ENCODE peak calls at places on chromosomes 6 and 20, in five cellular contexts. U is CD8-positive, alpha-beta memory T cell; D is effector memory CD4-positive, alpha-beta T cell; E is CD4-positive, alpha-beta memory T cell; O is right cardiac atrium. S is an unnamed sample. For H3K9me3, the result is how much of the 10 kb centered on the place peaks cover.

GRCh38 chr6:156102129-156102528 is 646.5 kb upstream of the NOX3 start:
- DNase-seq in U (no peak), D (no peak), E (no peak), O (no peak), S (no peak)

GRCh38 chr20:41983159-41983558 is 365.0 kb upstream of the CHD6 start:
- DNase-seq in U (no peak), D (no peak), E (no peak), O (no peak), S (no peak)

GRCh38 chr20:44841955-44842354 is 31.6 kb upstream of the RIMS4 start:
- DNase-seq in U (no peak), D (no peak), E (no peak), O (no peak), S (no peak)

GRCh38 chr6:14126250-14126649 is 8.7 kb downstream of the CD83 start:
- DNase-seq in U (no peak), D (no peak), E (no peak), O (no peak), S (no peak)

GRCh38 chr6:47146426-47147174 is 104.5 kb upstream of the ADGRF1 start:
- DNase-seq in U (no peak), D (no peak), E (no peak), O (no peak), S (no peak)

GRCh38 chr6:36873612-36874011 is 991 bp downstream of the PPIL1 start:
- DNase-seq in U (no peak), D (no peak), E (no peak), O (no peak), S (no peak)

GRCh38 chr6:137013738-137014602 is 30.8 kb downstream of the IL20RA start:
- DNase-seq in U (no peak), D (no peak), E (no peak), O (no peak), S (no peak)

GRCh38 chr20:63472159-63472811 is at the start of gene KCNQ2:
- DNase-seq in U (no peak), D (no peak), E (no peak), O (no peak), S (no peak)

GRCh38 chr6:75855047-75855446 is 106.0 kb downstream of the MYO6 start:
- DNase-seq in U (no peak), D (no peak), E (no peak), O (peak), S (no peak)

GRCh38 chr6:123017313-123017712 is 21.3 kb downstream of the CLVS2 start:
- DNase-seq in U (no peak), D (no peak), E (no peak), O (no peak), S (no peak)

GRCh38 chr6:14353798-14354197 is 236.2 kb downstream of the CD83 start:
- DNase-seq in U (no peak), D (no peak), E (no peak), O (no peak), S (no peak)

GRCh38 chr6:453152-453551 is 61.6 kb downstream of the IRF4 start:
- DNase-seq in U (no peak), D (no peak), E (no peak), O (peak), S (no peak)

GRCh38 chr6:26330835-26331808 is 33.9 kb upstream of the BTN3A2 start:
- DNase-seq in U (no peak), D (no peak), E (peak), O (no peak), S (no peak)

GRCh38 chr6:111925296-111925695 is 52.0 kb upstream of the FYN start:
- DNase-seq in U (no peak), D (no peak), E (no peak), O (no peak), S (no peak)

GRCh38 chr20:11675920-11676617 is 241.6 kb upstream of the BTBD3 start:
- DNase-seq in U (no peak), D (no peak), E (no peak), O (peak), S (no peak)

GRCh38 chr6:159931112-159931511 is 37.8 kb upstream of the IGF2R start:
- DNase-seq in U (no peak), D (no peak), E (no peak), O (no peak), S (no peak)

GRCh38 chr20:63333241-63333836 is 27.8 kb downstream of the CHRNA4 start:
- DNase-seq in U (no peak), D (no peak), E (no peak), O (peak), S (no peak)

GRCh38 chr20:43799150-43799711 is 72.4 kb upstream of the GTSF1L start:
- DNase-seq in U (no peak), D (no peak), E (no peak), O (no peak), S (no peak)

GRCh38 chr6:143015300-143015706 is 45.4 kb upstream of the AIG1 start:
- DNase-seq in U (no peak), D (no peak), E (no peak), O (no peak), S (no peak)

GRCh38 chr6:40733290-40733689 is 146.1 kb upstream of the LRFN2 start:
- DNase-seq in U (no peak), D (no peak), E (no peak), O (no peak), S (no peak)

GRCh38 chr20:1266167-1266973 is at the start of gene SNPH:
- DNase-seq in U (peak), D (peak), E (peak), O (peak), S (peak)

GRCh38 chr6:143559101-143559500 is 47.6 kb upstream of the FUCA2 start:
- DNase-seq in U (no peak), D (no peak), E (no peak), O (no peak), S (no peak)

GRCh38 chr20:58832442-58832841 is 18.3 kb downstream of the GNAS-AS1 start:
- DNase-seq in U (no peak), D (no peak), E (no peak), O (no peak), S (no peak)

GRCh38 chr6:47789553-47789952 is 7.7 kb downstream of the OPN5 start:
- DNase-seq in U (no peak), D (no peak), E (no peak), O (no peak), S (no peak)

GRCh38 chr20:55678970-55679667 is 326.2 kb downstream of the CBLN4 start:
- DNase-seq in U (no peak), D (no peak), E (no peak), O (no peak), S (no peak)

GRCh38 chr20:63176035-63176434 is 39.9 kb downstream of the YTHDF1 start:
- DNase-seq in U (no peak), D (no peak), E (no peak), O (no peak), S (no peak)

GRCh38 chr6:73290435-73290834 is 27.4 kb upstream of the KHDC1 start:
- DNase-seq in U (no peak), D (no peak), E (no peak), O (no peak), S (no peak)

DNA sequence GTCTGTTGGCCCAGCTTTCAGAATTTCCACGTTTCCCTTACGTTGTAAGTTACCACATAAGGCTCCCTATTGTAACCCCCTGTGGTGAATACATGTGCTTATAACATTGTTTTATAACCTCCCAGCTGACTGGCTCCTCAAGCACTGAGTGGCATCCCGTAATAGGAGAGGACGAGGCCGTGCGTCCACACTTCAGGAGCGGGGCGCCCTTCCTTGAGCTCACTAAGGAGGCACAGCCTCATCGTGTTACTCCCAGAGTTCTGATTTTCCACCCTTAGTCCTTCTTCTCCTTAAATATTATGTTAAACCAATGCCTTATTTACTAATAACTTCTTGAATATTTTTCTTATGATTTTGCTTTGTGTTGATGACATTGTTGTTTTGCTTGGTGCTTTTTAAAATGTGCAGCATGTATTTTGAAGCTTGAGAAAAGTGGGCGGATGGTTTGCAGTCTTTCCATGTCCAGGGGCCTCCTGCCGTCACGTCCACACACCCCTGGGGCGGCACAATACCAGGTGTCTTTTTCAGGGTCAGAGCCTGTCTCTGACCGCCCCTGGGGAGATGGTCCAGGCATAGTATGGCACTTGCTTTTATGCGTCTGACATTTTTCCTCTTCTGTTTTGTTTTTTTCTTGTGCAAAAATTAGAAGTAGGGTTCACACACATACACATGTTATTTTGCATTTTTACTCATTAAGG is 181.8 kb downstream of the DLL1 start:
- DNase-seq in U (no peak), D (no peak), E (no peak), O (no peak), S (no peak)
- H3K9me3 ChIP-seq in U (under half), D (under half), E (under half), O (under half), S (under half)

GRCh38 chr6:168468046-168468445 is 27.1 kb downstream of the SMOC2 start:
- DNase-seq in U (no peak), D (no peak), E (no peak), O (no peak), S (no peak)
- H3K9me3 ChIP-seq in U (under half), D (under half), E (under half), O (under half), S (under half)

GRCh38 chr20:49283176-49283702 is 5.4 kb upstream of the ZNFX1 start:
- DNase-seq in U (no peak), D (no peak), E (no peak), O (no peak), S (no peak)
- H3K9me3 ChIP-seq in U (half or more), D (half or more), E (half or more), O (under half), S (half or more)

GRCh38 chr20:15916623-15917022 is 656.6 kb downstream of the KIF16B start:
- DNase-seq in U (no peak), D (no peak), E (no peak), O (no peak), S (no peak)

GRCh38 chr20:15917333-15917732 is 655.9 kb downstream of the KIF16B start:
- DNase-seq in U (no peak), D (no peak), E (no peak), O (no peak), S (no peak)

GRCh38 chr20:15913661-15914060 is 659.6 kb downstream of the KIF16B start:
- DNase-seq in U (no peak), D (no peak), E (no peak), O (no peak), S (no peak)

GRCh38 chr20:15909995-15910394 is 663.3 kb downstream of the KIF16B start:
- DNase-seq in U (no peak), D (no peak), E (no peak), O (no peak), S (no peak)

DNA sequence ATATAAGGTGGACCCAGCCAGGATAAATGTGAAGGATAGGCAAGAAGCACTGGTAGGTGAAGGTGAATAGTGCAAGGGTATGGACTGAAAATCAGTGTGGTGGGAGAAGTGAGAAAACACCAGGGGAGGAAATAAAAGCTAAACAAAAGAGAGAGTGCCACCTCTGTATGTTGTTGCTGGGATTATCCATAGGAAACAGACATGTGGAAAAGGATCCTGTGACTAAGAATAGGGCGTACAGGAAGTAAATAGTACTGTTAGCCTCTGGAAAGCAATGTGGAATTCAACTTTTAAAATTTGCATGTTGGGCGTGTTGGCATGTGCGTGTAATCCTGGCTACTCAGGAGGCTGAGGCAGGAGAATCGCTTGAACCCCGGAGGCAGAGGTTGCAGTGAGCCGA is 661.7 kb downstream of the KIF16B start:
- DNase-seq in U (no peak), D (no peak), E (no peak), O (no peak), S (no peak)
- H3K9me3 ChIP-seq in U (under half), D (under half), E (under half), O (under half), S (under half)

GRCh38 chr20:48006036-48006833 is 221.0 kb upstream of the SULF2 start:
- DNase-seq in U (no peak), D (no peak), E (no peak), O (no peak), S (no peak)
- H3K9me3 ChIP-seq in U (under half), D (under half), E (under half), O (under half), S (under half)

GRCh38 chr20:46501337-46501942 is 11.9 kb downstream of the ZNF334 start:
- DNase-seq in U (no peak), D (no peak), E (no peak), O (no peak), S (no peak)
- H3K9me3 ChIP-seq in U (under half), D (under half), E (under half), O (under half), S (under half)

DNA sequence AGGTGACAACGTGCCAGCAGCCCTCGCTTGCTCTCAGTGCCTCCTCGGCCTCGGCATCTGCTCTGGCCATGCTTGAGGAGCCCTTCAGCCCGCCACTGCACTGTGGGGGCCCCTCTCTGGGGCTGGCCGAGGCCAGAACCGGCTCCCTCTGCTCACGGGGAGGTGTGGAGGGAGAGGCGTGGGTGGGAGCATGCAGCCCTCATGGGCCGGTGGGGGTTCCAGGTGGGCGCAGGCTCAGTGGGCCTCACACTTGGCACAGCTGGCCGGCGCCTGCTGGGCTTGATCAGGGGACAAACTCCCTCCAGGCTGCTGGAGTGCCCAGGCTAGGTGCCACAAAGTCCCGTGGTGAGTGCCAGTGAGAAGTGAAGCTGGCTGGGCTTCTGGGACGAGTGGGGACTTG is 566.6 kb upstream of the ID4 start:
- DNase-seq in U (no peak), D (no peak), E (no peak), O (no peak), S (no peak)
- H3K9me3 ChIP-seq in U (under half), D (under half), E (under half), O (under half), S (under half)

GRCh38 chr6:22709804-22710203 is 140.4 kb downstream of the HDGFL1 start:
- DNase-seq in U (no peak), D (no peak), E (no peak), O (no peak), S (no peak)
- H3K9me3 ChIP-seq in U (under half), D (under half), E (under half), O (under half), S (under half)

GRCh38 chr20:31274441-31274840 is 17.0 kb downstream of the DEFB115 start:
- DNase-seq in U (no peak), D (no peak), E (no peak), O (peak), S (no peak)

DNA sequence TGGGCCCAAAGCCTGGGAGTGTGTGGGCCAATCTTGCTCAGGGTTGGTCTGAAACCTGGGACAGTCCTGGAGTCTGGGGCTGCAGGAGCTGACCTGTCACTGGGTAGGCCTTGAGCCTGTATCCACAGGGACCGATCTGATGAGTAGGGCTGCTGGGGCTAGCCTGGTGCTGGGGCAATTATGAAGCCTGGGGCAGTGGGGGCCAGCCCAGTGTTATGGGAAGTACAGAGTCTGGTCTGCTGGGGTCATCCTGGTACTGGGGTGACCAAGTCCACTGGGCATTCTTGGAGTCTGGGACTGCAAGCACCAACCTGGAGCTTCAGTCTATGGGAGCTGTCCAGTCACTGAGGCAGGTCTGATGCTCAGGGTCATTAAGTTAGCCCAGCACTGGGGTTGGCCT is 20.7 kb downstream of the DEFB115 start:
- DNase-seq in U (no peak), D (no peak), E (no peak), O (no peak), S (no peak)
- H3K9me3 ChIP-seq in U (under half), D (under half), E (under half), O (under half), S (under half)

DNA sequence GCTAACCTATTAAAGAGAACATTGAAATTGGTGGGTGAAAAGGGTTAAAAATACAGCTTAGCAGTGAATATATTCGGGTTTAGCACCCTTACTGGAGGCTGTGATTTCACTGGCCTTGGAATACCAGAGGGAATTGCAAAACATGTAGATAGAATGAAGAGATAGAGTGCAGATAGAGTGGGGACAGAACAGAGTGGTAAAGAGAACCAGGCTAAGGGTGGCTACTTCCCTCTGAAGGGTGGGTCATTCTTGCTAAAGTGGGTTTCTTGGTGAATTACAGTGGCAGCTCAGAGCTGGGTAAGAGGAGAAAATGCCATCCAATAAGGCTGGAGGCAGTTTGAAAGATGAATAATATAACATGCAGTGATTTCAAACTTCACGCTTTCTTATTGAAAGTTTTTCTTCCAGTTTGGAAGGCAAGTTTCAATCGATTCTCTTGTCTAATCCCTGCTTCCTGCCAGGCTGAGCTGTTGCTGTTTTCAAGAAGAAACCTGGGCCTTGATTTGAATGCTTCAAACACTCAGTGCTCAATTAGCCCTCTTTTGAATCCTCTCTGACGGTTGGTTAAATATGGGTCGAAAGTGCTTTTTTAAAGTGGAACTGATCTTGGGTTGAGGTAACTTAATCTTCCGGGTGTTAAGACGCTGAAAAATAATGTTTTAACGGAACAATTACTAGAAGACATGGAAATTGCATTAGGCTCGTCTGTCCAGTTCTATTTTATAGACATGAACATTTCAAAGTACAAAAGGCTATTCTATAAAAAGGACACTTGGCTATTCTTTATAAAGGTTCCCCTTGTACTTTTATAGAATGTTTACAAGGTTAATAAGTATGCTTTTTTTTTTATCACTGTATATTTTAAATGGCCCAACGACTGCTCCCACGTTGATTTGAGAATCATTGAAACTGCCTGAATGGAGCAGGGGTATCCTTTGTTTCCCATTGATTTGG is 203.3 kb downstream of the BCAS1 start:
- DNase-seq in U (no peak), D (no peak), E (no peak), O (no peak), S (no peak)
- H3K9me3 ChIP-seq in U (under half), D (under half), E (under half), O (under half), S (under half)